ENCODE peak calls at places on chromosomes 6 and 20, in four cellular contexts. C is stomach, W is GM23248, D is HCT116. Q is an unnamed sample.

GRCh38 chr6:88238065-88238464 is 71.9 kb upstream of the CNR1 start:
- DNase-seq in C (no peak), W (peak), D (peak), Q (peak)

GRCh38 chr6:117505337-117505736 is 22.9 kb downstream of the DCBLD1 start:
- DNase-seq in C (no peak), W (no peak), D (no peak), Q (no peak)

GRCh38 chr6:149289192-149289741 is 28.2 kb upstream of the TAB2 start:
- DNase-seq in C (no peak), W (no peak), D (no peak), Q (no peak)

GRCh38 chr6:98137391-98137790 is 697.0 kb upstream of the POU3F2 start:
- DNase-seq in C (no peak), W (no peak), D (no peak), Q (no peak)

GRCh38 chr6:87029711-87030314 is 65.1 kb downstream of the CGA start:
- DNase-seq in C (no peak), W (peak), D (peak), Q (peak)

GRCh38 chr6:104281370-104281769 is 578.3 kb downstream of the HACE1 start:
- DNase-seq in C (no peak), W (no peak), D (peak), Q (no peak)

GRCh38 chr6:113697642-113698410 is 159.3 kb upstream of the MARCKS start:
- DNase-seq in C (no peak), W (peak), D (no peak), Q (peak)

GRCh38 chr6:51814418-51814817 is 273.0 kb downstream of the PKHD1 start:
- DNase-seq in C (no peak), W (no peak), D (no peak), Q (no peak)

GRCh38 chr6:47168176-47168575 is 126.0 kb upstream of the ADGRF1 start:
- DNase-seq in C (peak), W (peak), D (peak), Q (peak)

GRCh38 chr6:75094614-75095321 is 111.1 kb downstream of the COL12A1 start:
- DNase-seq in C (no peak), W (peak), D (no peak), Q (peak)

GRCh38 chr6:122476131-122476530 is 4.5 kb upstream of the SERINC1 start:
- DNase-seq in C (no peak), W (peak), D (no peak), Q (peak)

GRCh38 chr6:145546265-145546664 is 189.1 kb downstream of the EPM2A start:
- DNase-seq in C (no peak), W (no peak), D (no peak), Q (no peak)
- H3K4me3 ChIP-seq in C (no peak), W (no peak), D (no peak), Q (no peak)

GRCh38 chr6:110414669-110415296 is 592 bp downstream of the DDO start:
- DNase-seq in C (no peak), W (no peak), D (no peak), Q (no peak)
- H3K4me3 ChIP-seq in C (peak), W (no peak), D (no peak), Q (no peak)

DNA sequence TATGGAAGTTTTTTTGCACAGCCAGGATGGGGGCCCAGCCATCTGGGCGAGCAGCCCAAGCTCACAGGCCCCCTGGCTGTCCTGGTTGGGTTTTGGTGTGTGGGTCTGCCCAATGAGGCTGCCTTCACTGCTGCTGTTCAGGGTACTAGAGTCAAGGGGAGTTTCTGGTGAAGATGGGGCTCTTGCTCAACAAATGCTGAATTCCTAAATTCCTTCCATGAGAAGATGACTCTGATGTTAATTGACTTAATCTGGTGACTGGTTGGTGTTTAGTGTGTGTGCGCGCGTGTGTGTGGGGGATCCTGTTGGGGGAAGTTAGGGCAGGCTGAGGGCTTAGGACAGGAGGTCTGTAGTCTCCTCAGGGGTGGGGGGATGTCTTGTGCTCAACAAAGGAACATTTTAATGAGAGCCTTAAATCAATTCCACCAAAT is 1.9 kb downstream of the PTK7 start:
- DNase-seq in C (no peak), W (peak), D (no peak), Q (peak)
- H3K4me3 ChIP-seq in C (no peak), W (peak), D (peak), Q (peak)

DNA sequence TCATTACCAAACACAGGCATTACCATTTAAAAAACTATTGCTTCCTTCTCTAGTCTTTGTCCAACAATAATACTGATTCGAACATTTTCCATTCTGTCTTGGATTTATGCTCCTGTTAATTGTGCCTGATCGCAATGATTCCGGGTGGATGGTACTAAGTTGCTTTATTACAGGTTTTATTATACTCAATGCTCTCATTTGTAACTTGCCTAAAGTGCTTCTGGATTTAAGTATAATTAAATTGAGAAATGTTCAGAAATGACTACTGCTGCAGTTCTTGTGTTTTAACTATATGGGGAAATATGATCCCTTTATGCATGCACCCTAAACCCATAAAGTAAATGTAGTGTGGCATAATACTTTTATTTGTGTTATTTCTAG is 7.2 kb downstream of the TFAP2A start:
- DNase-seq in C (no peak), W (no peak), D (no peak), Q (no peak)
- H3K4me3 ChIP-seq in C (no peak), W (peak), D (no peak), Q (no peak)

GRCh38 chr6:21034345-21034744 is 500.1 kb downstream of the CDKAL1 start:
- DNase-seq in C (no peak), W (no peak), D (no peak), Q (no peak)
- H3K4me3 ChIP-seq in C (no peak), W (peak), D (no peak), Q (no peak)

DNA sequence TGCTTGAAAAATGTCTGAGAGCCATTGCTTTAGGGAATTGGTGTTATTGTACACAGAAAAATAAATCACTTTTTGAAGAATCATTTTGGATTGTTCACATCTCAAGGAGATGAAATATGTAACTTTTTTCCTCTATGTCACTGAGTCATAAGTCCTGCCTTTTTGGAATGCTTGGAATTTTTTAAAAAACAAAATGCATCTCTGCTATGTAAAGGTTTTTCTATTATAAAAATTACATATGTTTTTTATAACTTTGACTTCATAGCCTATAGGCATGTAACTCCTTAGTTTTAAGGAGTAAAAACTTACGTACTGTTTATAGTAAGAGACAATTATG is 8.7 kb downstream of the RNF144B start:
- DNase-seq in C (no peak), W (peak), D (no peak), Q (peak)
- H3K4me3 ChIP-seq in C (no peak), W (peak), D (no peak), Q (no peak)

GRCh38 chr20:47349365-47350180 is 6.9 kb downstream of the ZMYND8 start:
- DNase-seq in C (no peak), W (peak), D (no peak), Q (peak)
- H3K4me3 ChIP-seq in C (no peak), W (peak), D (no peak), Q (peak)

Q was measured in fibroblast of pulmonary artery.